ENCODE peak calls at places on chromosome 15, in ten cellular contexts. M, L, B, O, G, H, Z, P, C and F are unnamed samples.

GRCh38 chr15:70584838-70585706 is 178.3 kb downstream of the UACA start:
- DNase-seq in G (no peak), O (peak), H (no peak), L (no peak), C (no peak), P (no peak), M (peak), Z (no peak), B (no peak), F (no peak)

GRCh38 chr15:88467935-88468528 is 524 bp downstream of the MRPS11 start:
- DNase-seq in B (no peak), P (no peak), Z (no peak), G (no peak), M (no peak), O (no peak), H (no peak), L (no peak), C (no peak), F (no peak)

GRCh38 chr15:51737538-51738305 is at the start of gene LYSMD2:
- DNase-seq in O (peak), B (peak), M (no peak), L (no peak), Z (peak), P (peak), H (peak), G (peak), C (peak), F (no peak)

GRCh38 chr15:86063328-86064180 is 16.1 kb upstream of the AGBL1 start:
- DNase-seq in C (no peak), M (no peak), G (no peak), Z (no peak), B (no peak), L (no peak), O (peak), P (no peak), H (no peak), F (no peak)

GRCh38 chr15:29061746-29062660 is 176.2 kb downstream of the APBA2 start:
- DNase-seq in Z (no peak), M (no peak), H (no peak), C (peak), G (no peak), L (no peak), B (no peak), O (no peak), P (no peak), F (no peak)

GRCh38 chr15:77507151-77507847 is 86.6 kb downstream of the HMG20A start:
- DNase-seq in H (no peak), C (peak), G (no peak), M (no peak), P (no peak), Z (peak), L (no peak), O (no peak), B (peak), F (no peak)

GRCh38 chr15:99412082-99412481 is 153.7 kb upstream of the MEF2A start:
- DNase-seq in P (no peak), Z (no peak), G (no peak), M (no peak), O (no peak), H (no peak), L (no peak), C (no peak), B (no peak), F (no peak)

GRCh38 chr15:88013111-88013510 is 243.4 kb downstream of the NTRK3 start:
- DNase-seq in O (no peak), C (no peak), Z (no peak), P (no peak), H (no peak), B (no peak), L (no peak), G (no peak), M (no peak), F (no peak)

DNA sequence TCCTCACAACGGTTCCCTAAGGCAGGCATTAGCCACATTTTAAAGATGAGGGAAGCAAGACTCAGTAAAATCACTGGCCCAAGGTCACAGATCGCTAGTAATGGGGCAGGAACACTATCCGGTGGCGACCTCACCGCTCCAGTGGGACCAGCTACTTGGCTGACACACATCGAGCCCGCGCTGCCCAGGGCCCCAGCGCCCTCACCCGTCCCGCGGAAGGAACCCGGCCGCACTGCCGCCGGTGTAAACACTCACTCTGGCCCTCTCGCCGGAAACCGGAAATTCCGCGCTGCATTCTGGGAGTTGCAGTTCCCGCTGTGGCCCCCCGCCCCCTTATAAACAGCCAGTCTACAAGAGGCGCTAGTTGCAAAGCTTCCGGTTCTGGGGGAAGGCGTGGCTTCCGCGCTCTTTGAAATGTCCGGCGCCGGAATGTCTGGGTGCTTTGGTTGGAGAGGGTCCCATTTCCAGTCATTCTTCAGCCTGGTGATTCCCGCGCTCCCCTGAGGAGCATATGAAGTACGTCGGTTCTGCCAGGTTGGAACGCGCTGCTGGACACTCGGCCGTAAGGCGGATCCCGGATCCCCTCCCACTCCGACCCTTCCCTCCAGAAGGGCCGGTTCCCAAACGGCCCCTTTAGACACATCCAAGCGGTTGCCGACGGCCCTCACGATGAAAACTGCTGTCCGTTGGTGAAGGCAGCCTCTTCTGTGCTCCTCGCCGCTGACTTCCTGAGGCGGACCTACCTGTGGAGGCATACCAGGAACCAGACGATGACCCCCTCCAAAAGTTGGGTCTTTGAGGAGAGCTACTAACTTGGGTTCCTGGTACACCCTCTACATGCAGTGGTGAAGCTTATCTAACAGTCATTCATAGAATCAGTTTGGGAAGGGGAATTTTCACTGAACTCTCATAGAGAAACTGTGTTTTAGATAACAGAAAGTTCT is at the start of gene UBL7:
- DNase-seq in B (peak), O (peak), M (peak), H (peak), Z (peak), P (peak), L (peak), G (peak), C (peak), F (peak)
- H3K4me3 ChIP-seq in B (peak), O (peak), M (peak), H (peak), Z (peak), P (peak), L (peak), G (peak), C (peak), F (peak)

GRCh38 chr15:64917211-64917610 is 5.5 kb downstream of the ANKDD1A start:
- DNase-seq in P (no peak), M (no peak), Z (no peak), L (no peak), G (no peak), B (no peak), H (no peak), C (no peak), O (no peak), F (no peak)

GRCh38 chr15:64912379-64912778 is 677 bp downstream of the ANKDD1A start:
- DNase-seq in O (no peak), C (no peak), L (no peak), B (no peak), P (no peak), H (no peak), M (no peak), Z (no peak), G (no peak), F (no peak)

GRCh38 chr15:64912926-64913325 is 1.2 kb downstream of the ANKDD1A start:
- DNase-seq in C (no peak), P (no peak), G (no peak), M (no peak), O (no peak), Z (peak), L (no peak), H (no peak), B (no peak), F (no peak)

GRCh38 chr15:64916365-64916764 is 4.7 kb downstream of the ANKDD1A start:
- DNase-seq in M (no peak), B (no peak), H (no peak), Z (peak), O (no peak), G (no peak), L (no peak), C (no peak), P (no peak), F (no peak)

DNA sequence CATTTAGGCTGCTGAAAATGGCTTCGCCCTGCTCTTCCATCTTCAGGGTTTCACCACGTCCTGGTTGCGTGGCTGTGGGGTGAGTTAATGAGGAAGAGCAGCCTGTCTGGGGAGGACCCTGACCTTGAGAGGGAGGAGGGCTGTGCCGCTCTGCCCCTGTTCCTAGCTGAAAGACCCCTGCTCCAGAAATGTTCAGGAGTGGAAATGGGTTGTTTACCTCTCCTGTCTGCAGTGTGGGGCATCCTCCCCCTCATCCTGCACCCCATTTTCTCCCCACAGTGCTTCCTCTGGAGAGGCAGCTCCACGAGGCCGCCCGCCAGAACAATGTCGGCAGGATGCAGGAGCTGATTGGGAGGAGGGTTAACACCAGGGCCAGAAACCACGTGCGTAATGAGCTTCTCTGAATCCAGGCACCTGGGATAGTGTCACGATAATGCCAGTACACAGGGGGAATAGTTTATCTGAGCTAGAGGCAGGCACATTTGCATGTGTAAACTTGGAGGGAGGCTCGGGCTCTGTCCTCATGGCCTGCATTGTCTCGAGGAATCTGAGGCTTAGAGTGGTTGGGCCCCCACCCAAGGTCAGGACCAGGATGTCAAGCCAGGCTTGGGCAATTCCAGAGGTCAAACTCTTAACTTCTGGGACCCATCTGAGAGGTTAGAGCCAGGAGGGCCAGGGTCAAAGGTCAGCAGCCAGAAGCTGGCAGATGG is 4.0 kb downstream of the ANKDD1A start:
- DNase-seq in P (no peak), M (no peak), B (no peak), O (no peak), Z (peak), G (no peak), H (no peak), C (no peak), L (no peak), F (no peak)
- H3K4me3 ChIP-seq in P (no peak), M (no peak), B (no peak), O (no peak), Z (no peak), G (no peak), H (no peak), C (no peak), L (no peak), F (no peak)

GRCh38 chr15:43210172-43210745 is 10.6 kb downstream of the EPB42 start:
- DNase-seq in H (no peak), G (no peak), O (no peak), L (no peak), P (no peak), C (peak), M (no peak), Z (no peak), B (no peak), F (no peak)

GRCh38 chr15:43210807-43211206 is 10.0 kb downstream of the EPB42 start:
- DNase-seq in B (no peak), C (peak), M (no peak), G (no peak), O (no peak), Z (no peak), P (no peak), L (no peak), H (no peak), F (no peak)

GRCh38 chr15:43208052-43209002 is 12.5 kb downstream of the EPB42 start:
- DNase-seq in P (no peak), O (no peak), B (no peak), L (no peak), H (no peak), C (peak), G (no peak), M (no peak), Z (no peak), F (no peak)

GRCh38 chr15:43211336-43211735 is 9.5 kb downstream of the EPB42 start:
- DNase-seq in L (no peak), M (no peak), H (no peak), P (no peak), Z (no peak), B (no peak), O (no peak), G (no peak), C (peak), F (no peak)

DNA sequence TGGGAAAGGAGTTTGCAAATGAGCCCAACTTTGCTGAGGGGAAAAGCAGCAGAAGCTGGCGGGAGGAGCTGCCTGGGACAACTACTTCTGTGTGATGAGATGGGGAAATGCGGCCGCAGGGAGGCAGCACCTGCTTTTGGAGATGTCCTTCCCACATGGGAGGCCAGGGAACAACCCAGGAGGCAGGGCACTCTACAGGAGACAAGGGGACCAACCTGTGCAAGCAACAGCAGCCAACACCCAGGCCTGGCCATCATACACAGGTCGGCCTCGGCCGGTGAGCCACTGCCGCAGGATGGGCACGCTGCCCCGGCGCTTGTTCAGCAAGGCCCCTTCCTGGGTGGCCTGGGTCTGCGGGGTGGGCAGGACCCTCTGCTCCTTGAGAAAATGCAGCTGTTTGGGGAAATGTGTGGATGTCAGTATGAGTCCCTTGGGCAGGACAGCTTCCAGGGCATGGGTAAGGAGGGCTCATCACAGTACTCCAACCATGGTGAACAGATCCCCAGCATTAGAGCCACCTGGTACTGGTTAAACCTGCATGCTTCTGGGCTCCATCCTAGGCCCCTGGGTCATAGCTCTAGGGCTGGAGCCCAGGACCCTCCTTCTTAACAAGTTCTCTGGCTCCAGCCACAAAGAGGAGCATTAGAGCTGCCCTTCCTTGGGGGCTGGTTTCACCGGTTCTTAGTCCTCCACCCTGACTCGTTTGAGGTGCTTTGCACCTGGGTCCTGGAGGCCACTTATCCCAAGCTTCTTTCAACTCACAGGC is 11.6 kb downstream of the EPB42 start:
- DNase-seq in P (no peak), C (peak), Z (no peak), H (no peak), L (no peak), M (no peak), B (no peak), O (no peak), G (no peak), F (no peak)
- H3K4me3 ChIP-seq in P (no peak), C (no peak), Z (no peak), H (no peak), L (no peak), M (no peak), B (no peak), O (no peak), G (no peak), F (no peak)

GRCh38 chr15:66803182-66803729 is 101.2 kb downstream of the SMAD6 start:
- DNase-seq in B (peak), Z (peak), O (peak), G (peak), M (peak), L (peak), P (peak), H (no peak), C (peak), F (no peak)
- H3K4me3 ChIP-seq in B (no peak), Z (no peak), O (peak), G (no peak), M (no peak), L (no peak), P (no peak), H (no peak), C (no peak), F (no peak)

GRCh38 chr15:63855735-63856134 is 22.0 kb upstream of the HERC1 start:
- DNase-seq in P (no peak), H (no peak), L (no peak), B (no peak), Z (no peak), O (no peak), G (no peak), M (no peak), C (no peak), F (no peak)
- H3K4me3 ChIP-seq in P (no peak), H (no peak), L (no peak), B (no peak), Z (no peak), O (no peak), G (no peak), M (no peak), C (no peak), F (no peak)

GRCh38 chr15:57797608-57798267 is 91.2 kb downstream of the POLR2M start:
- DNase-seq in Z (no peak), O (no peak), P (no peak), M (no peak), L (no peak), B (no peak), C (no peak), G (no peak), H (no peak), F (no peak)
- H3K4me3 ChIP-seq in Z (no peak), O (no peak), P (no peak), M (no peak), L (no peak), B (no peak), C (no peak), G (no peak), H (no peak), F (no peak)

GRCh38 chr15:62895139-62895866 is 147.2 kb upstream of the TPM1 start:
- DNase-seq in B (no peak), P (no peak), G (no peak), O (no peak), M (no peak), L (no peak), C (no peak), H (no peak), Z (no peak), F (no peak)
- H3K4me3 ChIP-seq in B (no peak), P (no peak), G (no peak), O (no peak), M (no peak), L (no peak), C (no peak), H (no peak), Z (no peak), F (no peak)